ENCODE peak calls at places on chromosomes 1 and 21, in five cellular contexts. U is tibial nerve, S is endodermal cell, E is cardiac muscle cell, Y is colonic mucosa. N is an unnamed sample. For H3K4me1, the result is how much of the 10 kb centered on the place peaks cover.

GRCh38 chr1:14815175-14815882 is 216.8 kb downstream of the KAZN start:
- DNase-seq in E (no peak), S (no peak), Y (no peak), U (no peak), N (no peak)

GRCh38 chr21:20971296-20971921 is 26.8 kb upstream of the NCAM2 start:
- DNase-seq in U (peak), E (peak), Y (peak), S (peak), N (no peak)

GRCh38 chr1:173056355-173056754 is 5.6 kb upstream of the TNFSF18 start:
- DNase-seq in U (no peak), E (no peak), S (no peak), Y (no peak), N (no peak)

GRCh38 chr1:99675292-99675691 is 29.4 kb downstream of the PALMD start:
- DNase-seq in E (no peak), U (no peak), S (no peak), Y (no peak), N (no peak)

GRCh38 chr21:21196087-21196486 is 197.9 kb downstream of the NCAM2 start:
- DNase-seq in S (no peak), E (no peak), U (no peak), Y (no peak), N (no peak)

GRCh38 chr1:198267921-198268320 is 111.1 kb downstream of the NEK7 start:
- DNase-seq in E (no peak), Y (no peak), U (no peak), S (no peak), N (no peak)

GRCh38 chr1:20143734-20144565 is 4.8 kb downstream of the PLA2G2F start:
- DNase-seq in S (no peak), U (no peak), Y (no peak), E (no peak), N (no peak)

GRCh38 chr1:223186800-223187199 is 43.8 kb upstream of the TLR5 start:
- DNase-seq in U (no peak), Y (no peak), E (no peak), S (no peak), N (no peak)

GRCh38 chr1:177913762-177914540 is 55.9 kb downstream of the SEC16B start:
- DNase-seq in E (peak), S (peak), Y (peak), U (peak), N (no peak)

GRCh38 chr1:25624155-25624554 is 7.6 kb downstream of the MAN1C1 start:
- DNase-seq in U (no peak), S (no peak), Y (no peak), E (no peak), N (no peak)

GRCh38 chr1:19311931-19312781 is at the start of the genes AKR7A2 and SLC66A1:
- DNase-seq in U (peak), E (peak), S (peak), Y (peak), N (peak)

GRCh38 chr1:116129537-116129936 is 18.3 kb downstream of the MAB21L3 start:
- DNase-seq in S (no peak), E (no peak), Y (no peak), U (no peak), N (no peak)

GRCh38 chr1:206735553-206736031 is 35.0 kb upstream of the IL19 start:
- DNase-seq in Y (no peak), S (no peak), E (no peak), U (no peak), N (no peak)

GRCh38 chr1:242761556-242761955 is 237.1 kb upstream of the PLD5 start:
- DNase-seq in E (no peak), Y (no peak), U (no peak), S (no peak), N (no peak)

GRCh38 chr1:84624876-84625275 is 50.6 kb upstream of the CTBS start:
- DNase-seq in S (no peak), Y (no peak), E (no peak), U (no peak), N (no peak)

GRCh38 chr1:12464028-12464427 is 154.0 kb downstream of the DHRS3 start:
- DNase-seq in Y (no peak), S (no peak), E (no peak), U (no peak), N (no peak)

GRCh38 chr1:166902279-166902678 is 26.2 kb upstream of the TADA1 start:
- DNase-seq in U (no peak), S (no peak), E (no peak), Y (no peak), N (no peak)

GRCh38 chr1:51523931-51524330 is 4.9 kb upstream of the EPS15 start:
- DNase-seq in Y (no peak), E (no peak), S (no peak), U (no peak), N (no peak)

GRCh38 chr1:223504741-223505140 is 111.5 kb downstream of the CCDC185 start:
- DNase-seq in S (no peak), Y (peak), E (no peak), U (no peak), N (no peak)

GRCh38 chr1:36919491-36920145 is 114.7 kb downstream of the GRIK3 start:
- DNase-seq in Y (no peak), U (no peak), S (no peak), E (no peak), N (no peak)

GRCh38 chr1:155062151-155062686 is 1.3 kb upstream of the EFNA4 start:
- DNase-seq in Y (peak), U (no peak), S (peak), E (peak), N (no peak)

GRCh38 chr1:145690587-145691558 is 16.3 kb downstream of the PDZK1 start:
- DNase-seq in U (no peak), S (peak), E (no peak), Y (no peak), N (peak)

GRCh38 chr1:223010552-223011229 is 132.4 kb downstream of the TLR5 start:
- DNase-seq in Y (no peak), S (no peak), E (no peak), U (no peak), N (no peak)

GRCh38 chr1:228083871-228084278 is 1.4 kb downstream of the ARF1 start:
- DNase-seq in U (no peak), S (no peak), Y (peak), E (no peak), N (no peak)

GRCh38 chr21:39144191-39144590 is 39.1 kb downstream of the PSMG1 start:
- DNase-seq in U (no peak), E (no peak), S (no peak), Y (no peak), N (no peak)

GRCh38 chr1:16385659-16386453 is 18.8 kb downstream of the SZRD1 start:
- DNase-seq in U (no peak), S (no peak), Y (no peak), E (no peak), N (no peak)

GRCh38 chr1:17193222-17194132 is 11.5 kb upstream of the PADI1 start:
- DNase-seq in U (no peak), S (peak), Y (no peak), E (no peak), N (no peak)

GRCh38 chr21:36860736-36861594 is 105.5 kb downstream of the HLCS start:
- DNase-seq in S (no peak), Y (peak), E (no peak), U (no peak), N (no peak)

GRCh38 chr1:32334274-32334861 is 1.7 kb downstream of the MARCKSL1 start:
- DNase-seq in U (no peak), Y (no peak), E (peak), S (no peak), N (no peak)

GRCh38 chr1:9252999-9253398 is 18.4 kb downstream of the H6PD start:
- DNase-seq in U (no peak), S (peak), Y (no peak), E (no peak), N (no peak)

GRCh38 chr1:4690951-4691675 is 36.7 kb downstream of the AJAP1 start:
- DNase-seq in E (no peak), U (no peak), Y (no peak), S (no peak), N (no peak)

GRCh38 chr21:26833011-26833410 is 12.2 kb downstream of the ADAMTS1 start:
- DNase-seq in E (no peak), S (no peak), Y (no peak), U (no peak), N (no peak)

GRCh38 chr21:26835714-26836265 is 9.4 kb downstream of the ADAMTS1 start:
- DNase-seq in U (no peak), Y (no peak), S (no peak), E (no peak), N (no peak)

GRCh38 chr21:26833460-26833939 is 11.7 kb downstream of the ADAMTS1 start:
- DNase-seq in S (no peak), U (no peak), E (no peak), Y (no peak), N (no peak)

GRCh38 chr21:26835027-26835713 is 10.0 kb downstream of the ADAMTS1 start:
- DNase-seq in S (no peak), E (no peak), U (no peak), Y (no peak), N (no peak)

DNA sequence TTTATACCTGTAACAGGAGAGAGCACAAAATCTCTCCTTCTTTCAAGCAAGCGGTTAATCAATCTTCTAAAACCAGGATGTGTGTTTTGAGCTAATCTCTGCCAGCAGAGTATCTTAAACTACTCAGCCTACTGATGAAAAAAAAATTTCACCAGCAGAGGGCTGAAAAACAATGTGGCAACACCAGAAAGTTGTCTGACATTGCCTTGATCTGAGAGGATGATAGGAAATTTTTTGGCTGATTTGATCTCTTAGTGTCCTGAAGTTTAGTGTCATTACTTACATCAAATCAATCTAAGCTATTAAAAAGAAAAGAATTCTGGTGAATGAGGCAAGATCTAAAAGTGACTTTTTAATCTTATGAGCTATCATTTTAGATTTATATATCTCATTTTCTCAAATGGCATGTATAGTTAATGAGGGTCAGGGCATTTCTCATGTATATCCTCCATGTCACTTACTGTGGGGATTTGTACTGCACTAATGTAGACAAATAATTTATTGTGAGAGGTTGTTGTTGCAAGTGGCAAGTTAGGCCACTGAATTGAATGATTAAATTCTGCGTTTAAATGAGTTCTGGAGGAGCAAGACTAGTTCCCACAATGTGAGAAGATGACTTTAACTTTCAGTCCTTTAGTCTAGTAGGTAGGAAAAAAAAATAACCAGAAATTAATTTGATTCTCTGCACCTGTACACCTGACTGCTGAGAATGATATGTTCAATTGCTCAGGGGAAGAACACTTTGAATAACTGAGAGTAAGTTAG is 10.8 kb downstream of the ADAMTS1 start:
- DNase-seq in E (no peak), S (no peak), U (no peak), Y (no peak), N (no peak)
- H3K27ac ChIP-seq in E (peak), S (no peak), U (no peak), Y (no peak), N (no peak)

GRCh38 chr1:183630748-183631147 is 4.8 kb downstream of the ARPC5 start:
- DNase-seq in Y (no peak), U (no peak), E (no peak), S (no peak), N (no peak)

GRCh38 chr1:183632087-183632486 is 3.5 kb downstream of the ARPC5 start:
- DNase-seq in S (no peak), E (no peak), Y (no peak), U (no peak), N (no peak)

GRCh38 chr1:183632964-183633363 is 2.6 kb downstream of the ARPC5 start:
- DNase-seq in S (no peak), E (no peak), U (no peak), Y (no peak), N (no peak)

GRCh38 chr1:183633676-183634343 is 1.8 kb downstream of the ARPC5 start:
- DNase-seq in S (no peak), U (no peak), Y (no peak), E (peak), N (peak)

DNA sequence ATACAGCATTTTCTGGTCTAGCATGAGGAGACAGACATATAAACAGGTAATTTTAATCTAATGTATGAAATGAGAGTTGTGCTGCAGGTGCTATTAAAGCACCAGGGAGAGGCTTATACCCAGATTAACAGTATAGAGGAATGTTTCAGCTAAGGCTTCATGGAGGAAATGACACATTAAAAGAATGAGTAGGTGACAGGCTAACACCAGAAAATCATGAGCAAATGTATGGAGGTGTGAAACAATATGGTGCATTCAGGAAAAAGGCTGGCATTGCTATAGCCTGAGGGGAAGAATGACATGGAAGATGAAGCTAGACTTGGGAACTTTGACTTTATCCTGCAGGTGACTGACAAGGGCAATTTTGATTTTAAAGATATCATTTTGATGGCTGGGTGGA is 7.0 kb downstream of the ARPC5 start:
- DNase-seq in E (no peak), Y (no peak), U (no peak), S (no peak), N (no peak)
- H3K4me1 ChIP-seq in E (under half), Y (under half), U (half or more), S (under half), N (under half)

GRCh38 chr1:54332781-54333585 is 73.2 kb downstream of the SSBP3 start:
- DNase-seq in U (peak), Y (no peak), E (no peak), S (no peak), N (no peak)
- H3K27ac ChIP-seq in U (peak), Y (no peak), E (peak), S (peak), N (no peak)

DNA sequence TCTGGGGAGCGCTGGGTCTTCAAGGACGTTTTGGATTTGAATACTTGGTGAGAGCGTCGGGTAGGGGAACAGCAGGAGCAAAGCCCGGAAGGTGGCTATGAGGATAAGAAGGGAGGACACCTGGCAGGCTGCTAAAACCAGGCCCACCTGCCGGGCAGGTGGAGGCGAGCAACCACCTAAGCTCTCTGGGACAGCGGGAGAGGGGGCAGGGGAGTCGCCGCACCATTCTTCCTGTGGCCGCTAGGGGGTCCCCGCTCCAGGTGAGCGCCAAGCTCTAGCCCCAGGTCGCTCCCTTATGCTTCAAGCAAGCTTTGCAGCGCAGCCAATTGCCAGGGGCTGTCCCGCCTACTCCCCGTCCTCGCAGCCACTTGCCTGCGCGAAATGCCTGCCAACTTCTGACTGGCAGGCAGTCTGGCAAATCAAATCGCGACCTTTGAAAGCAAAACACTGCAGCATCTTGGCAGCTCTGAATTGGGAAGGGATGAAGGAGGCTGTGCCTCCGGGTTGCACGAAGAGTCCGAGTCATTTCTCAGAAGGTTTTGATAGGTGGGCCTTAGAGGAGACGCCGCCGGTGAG is at the start of gene NIPAL3:
- DNase-seq in Y (peak), U (peak), S (peak), E (peak), N (peak)
- H3K4me1 ChIP-seq in Y (under half), U (under half), S (under half), E (under half), N (under half)

DNA sequence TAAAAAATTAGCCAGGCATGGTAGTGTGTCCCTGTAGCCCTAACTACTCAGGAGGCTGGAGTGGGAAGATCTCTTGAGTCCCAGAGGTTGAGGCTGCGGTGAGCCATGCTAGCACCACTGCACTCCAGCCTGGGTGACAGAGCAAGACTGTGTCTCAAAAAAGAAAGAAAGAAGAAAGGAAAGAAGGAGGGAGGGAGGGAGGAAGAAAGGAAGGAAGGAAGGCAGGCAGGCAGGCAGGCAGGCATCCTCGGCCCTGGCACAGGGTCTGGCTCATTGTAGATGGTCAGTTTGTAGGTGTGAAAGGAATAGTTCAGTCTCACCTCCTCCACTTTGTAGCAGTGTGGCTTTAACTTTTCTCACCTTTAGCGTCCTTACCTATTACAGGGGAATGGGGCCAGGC is 25.0 kb downstream of the NAV1 start:
- DNase-seq in Y (no peak), E (no peak), S (no peak), U (no peak), N (no peak)
- H3K27ac ChIP-seq in Y (no peak), E (no peak), S (no peak), U (peak), N (no peak)

DNA sequence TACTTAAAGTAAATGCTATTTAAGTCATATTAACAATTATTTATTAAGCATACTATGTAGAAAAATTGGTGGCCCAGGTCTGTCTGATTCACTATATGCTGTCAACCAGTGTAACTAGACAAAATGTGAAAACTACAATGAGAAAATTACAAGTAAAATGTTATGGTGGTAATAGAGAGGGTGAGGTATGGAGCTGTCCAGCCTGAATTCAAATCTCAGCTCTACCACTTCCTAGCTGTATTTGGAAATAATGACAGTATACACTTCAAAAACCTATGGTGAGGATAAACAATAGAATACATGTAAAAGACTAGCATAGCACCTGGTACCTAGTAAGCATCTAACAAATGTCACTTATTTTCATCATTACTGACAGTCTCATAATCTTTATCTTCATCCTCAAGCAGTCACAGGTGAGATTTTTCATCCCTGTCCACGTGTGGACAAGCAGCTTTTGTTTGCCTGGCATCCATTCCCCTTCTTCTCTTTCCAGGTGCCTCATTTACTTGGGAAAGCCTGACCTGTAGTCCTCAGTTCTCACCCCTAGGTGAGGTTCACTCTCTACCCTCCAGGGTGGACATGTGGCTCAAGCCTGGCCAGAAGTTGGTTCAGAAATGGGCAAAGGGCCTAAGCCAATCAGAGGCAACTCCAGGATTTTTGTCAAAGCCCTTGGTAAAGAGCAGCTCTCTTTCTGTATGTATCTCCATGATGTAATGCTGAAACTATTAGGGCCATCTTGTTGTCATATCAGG is 29.5 kb downstream of the EGLN1 start:
- DNase-seq in Y (no peak), U (no peak), E (no peak), S (peak), N (no peak)
- H3K4me1 ChIP-seq in Y (under half), U (half or more), E (under half), S (under half), N (under half)

GRCh38 chr21:42583992-42584641 is 69.3 kb upstream of the PDE9A start:
- DNase-seq in S (no peak), Y (no peak), E (no peak), U (no peak), N (no peak)

GRCh38 chr21:42583150-42583991 is 69.7 kb downstream of the SLC37A1 start:
- DNase-seq in E (no peak), S (no peak), Y (no peak), U (no peak), N (no peak)

GRCh38 chr21:42585881-42586280 is 67.5 kb upstream of the PDE9A start:
- DNase-seq in U (no peak), Y (no peak), E (no peak), S (no peak), N (no peak)

GRCh38 chr21:42587036-42587435 is 66.4 kb upstream of the PDE9A start:
- DNase-seq in S (peak), Y (no peak), U (no peak), E (no peak), N (no peak)

GRCh38 chr21:42586406-42586805 is 67.0 kb upstream of the PDE9A start:
- DNase-seq in S (no peak), Y (no peak), U (no peak), E (no peak), N (no peak)
- H3K27ac ChIP-seq in S (no peak), Y (no peak), U (no peak), E (no peak), N (no peak)

GRCh38 chr1:10979483-10979920 is 33.0 kb upstream of the TARDBP start:
- DNase-seq in Y (no peak), E (no peak), U (peak), S (no peak), N (no peak)
- H3K4me1 ChIP-seq in Y (under half), E (under half), U (half or more), S (under half), N (under half)